ENCODE peak calls at places on chromosomes 3 and 15, in six cellular contexts. I is mesendoderm, E is H1, C is IMR-90, N is neuronal stem cell, J is mesenchymal stem cell. L is an unnamed sample.

GRCh38 chr3:99413504-99413903 is 224.9 kb upstream of the COL8A1 start:
- DNase-seq in I (peak), E (no peak), C (peak), N (no peak), J (peak), L (no peak)

GRCh38 chr3:88707837-88708236 is 399.6 kb upstream of the EPHA3 start:
- DNase-seq in I (no peak), E (no peak), C (no peak), N (no peak), J (no peak), L (no peak)

GRCh38 chr3:179421500-179421899 is 29.8 kb downstream of the GNB4 start:
- DNase-seq in I (peak), E (no peak), C (peak), N (no peak), J (peak), L (no peak)

GRCh38 chr15:64030123-64030522 is 16.2 kb downstream of the DAPK2 start:
- DNase-seq in I (no peak), E (no peak), C (no peak), N (no peak), J (no peak), L (no peak)

GRCh38 chr3:177333535-177334495 is 136.5 kb upstream of the TBL1XR1 start:
- DNase-seq in I (no peak), E (no peak), C (no peak), N (no peak), J (peak), L (no peak)

GRCh38 chr3:138195491-138195890 is 8.4 kb downstream of the ARMC8 start:
- DNase-seq in I (no peak), E (no peak), C (no peak), N (no peak), J (no peak), L (no peak)

GRCh38 chr3:69144631-69145244 is 22.3 kb upstream of the LMOD3 start:
- DNase-seq in I (peak), E (peak), C (no peak), N (peak), J (no peak), L (peak)

GRCh38 chr3:149702691-149703426 is 45.0 kb upstream of the WWTR1 start:
- DNase-seq in I (no peak), E (no peak), C (peak), N (no peak), J (peak), L (no peak)

GRCh38 chr3:108106031-108106430 is 15.2 kb upstream of the CD47 start:
- DNase-seq in I (no peak), E (no peak), C (peak), N (no peak), J (no peak), L (no peak)

GRCh38 chr3:88626426-88627120 is 476.8 kb downstream of the C3orf38 start:
- DNase-seq in I (no peak), E (no peak), C (no peak), N (no peak), J (no peak), L (no peak)

GRCh38 chr15:95872366-95872771 is 458.1 kb upstream of the NR2F2 start:
- DNase-seq in I (peak), E (no peak), C (peak), N (no peak), J (peak), L (no peak)

GRCh38 chr3:159928071-159928491 is 60.6 kb upstream of the IL12A start:
- DNase-seq in I (no peak), E (no peak), C (peak), N (no peak), J (peak), L (no peak)

GRCh38 chr15:101841656-101842055 is 29.7 kb downstream of the OR4F15 start:
- DNase-seq in I (no peak), E (no peak), C (no peak), N (no peak), J (no peak), L (no peak)

GRCh38 chr3:42275217-42275616 is 9.2 kb upstream of the CCK start:
- DNase-seq in I (no peak), E (no peak), C (no peak), N (no peak), J (no peak), L (no peak)

GRCh38 chr3:99783009-99783573 is 34.6 kb upstream of the CMSS1 start:
- DNase-seq in I (no peak), E (no peak), C (peak), N (no peak), J (peak), L (no peak)

GRCh38 chr3:17432237-17432636 is 310.2 kb downstream of the TBC1D5 start:
- DNase-seq in I (no peak), E (no peak), C (peak), N (no peak), J (peak), L (no peak)

GRCh38 chr3:124078978-124079911 is 87.3 kb upstream of the ROPN1 start:
- DNase-seq in I (peak), E (no peak), C (peak), N (peak), J (peak), L (no peak)

GRCh38 chr15:63211549-63211948 is 22.1 kb downstream of the RAB8B start:
- DNase-seq in I (no peak), E (no peak), C (no peak), N (no peak), J (no peak), L (no peak)

GRCh38 chr15:97652700-97653167 is 307.8 kb upstream of the ARRDC4 start:
- DNase-seq in I (peak), E (no peak), C (no peak), N (peak), J (peak), L (peak)

DNA sequence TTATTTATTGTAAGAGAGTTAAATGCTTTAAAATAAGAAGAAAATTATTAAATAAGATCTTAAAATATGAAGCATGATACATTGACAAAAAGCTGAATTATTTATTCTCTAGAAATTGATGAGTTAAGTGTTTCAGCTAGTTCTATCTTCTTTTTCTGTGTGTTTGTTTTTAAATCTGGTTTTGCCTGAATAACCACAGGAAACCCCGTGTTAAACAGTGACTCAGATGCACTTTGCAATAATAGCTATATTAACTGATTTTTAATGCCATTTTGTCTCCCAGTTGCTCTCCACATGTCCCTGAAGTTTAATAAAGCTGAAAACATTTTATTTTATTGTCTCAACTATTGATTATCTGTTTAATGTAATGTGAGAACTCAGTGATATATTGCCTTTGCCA is 42.7 kb upstream of the ROBO1 start:
- DNase-seq in I (no peak), E (no peak), C (no peak), N (no peak), J (no peak), L (no peak)
- H2BK15ac ChIP-seq in I (no peak), E (no peak), C (no peak), N (no peak), J (no peak), L (no peak)

DNA sequence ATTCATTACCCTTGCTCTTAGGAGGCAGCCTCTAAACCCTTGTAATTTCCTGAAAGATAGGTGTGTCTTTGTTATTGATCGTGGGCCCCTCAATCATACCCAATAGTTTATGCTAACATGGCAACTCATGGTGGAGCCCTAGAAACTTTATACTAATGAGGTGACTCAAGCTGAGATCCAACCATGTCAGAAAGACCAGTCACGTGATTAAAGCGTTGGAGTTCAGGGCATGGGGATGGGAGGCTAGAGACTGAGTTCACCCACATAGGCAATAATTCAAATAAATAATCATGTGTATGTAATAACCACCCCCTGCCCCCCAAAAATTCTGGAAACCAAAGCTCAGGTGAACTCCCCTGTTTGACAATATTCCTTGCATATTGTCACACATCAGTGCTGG is 99.5 kb upstream of the TUSC7 start:
- DNase-seq in I (no peak), E (no peak), C (no peak), N (no peak), J (no peak), L (no peak)
- H2BK15ac ChIP-seq in I (no peak), E (no peak), C (no peak), N (no peak), J (no peak), L (no peak)

DNA sequence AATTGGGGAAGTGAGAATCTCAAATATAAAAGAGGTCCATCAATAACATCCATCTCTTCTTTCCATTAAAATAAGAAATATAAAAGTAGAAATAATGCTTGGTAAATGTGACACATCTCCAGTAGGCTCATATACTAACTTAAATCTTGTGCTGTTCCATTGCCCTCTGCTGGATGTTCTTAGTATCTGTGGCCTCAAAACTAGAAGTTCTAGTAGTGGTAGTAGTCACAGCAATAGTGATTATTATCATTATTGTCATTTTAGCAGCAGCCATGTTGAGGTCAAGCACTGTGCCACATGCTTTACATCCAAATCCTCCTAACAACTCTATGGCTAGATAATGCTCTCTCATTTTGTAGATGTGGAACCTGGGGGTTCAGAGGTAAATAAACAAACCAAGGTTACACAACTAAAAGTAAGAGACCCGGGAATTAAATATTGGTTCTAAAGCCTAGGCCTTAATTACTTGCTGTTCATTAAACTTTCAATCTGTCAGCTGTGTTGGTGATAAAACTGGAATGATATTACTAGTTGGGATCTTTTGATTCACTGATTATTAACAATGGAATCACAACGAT is 20.2 kb upstream of the BTLA start:
- DNase-seq in I (peak), E (no peak), C (peak), N (peak), J (peak), L (no peak)
- H2BK15ac ChIP-seq in I (no peak), E (no peak), C (no peak), N (no peak), J (no peak), L (no peak)

GRCh38 chr3:47003461-47004368 is 24.2 kb downstream of the NBEAL2 start:
- DNase-seq in I (no peak), E (no peak), C (no peak), N (no peak), J (no peak), L (no peak)
- H2BK15ac ChIP-seq in I (no peak), E (no peak), C (no peak), N (no peak), J (no peak), L (no peak)

GRCh38 chr3:184371570-184372018 is 6.4 kb downstream of the THPO start:
- DNase-seq in I (peak), E (peak), C (peak), N (no peak), J (peak), L (peak)
- H2BK15ac ChIP-seq in I (no peak), E (no peak), C (no peak), N (no peak), J (no peak), L (no peak)

L was measured in H9.